ENCODE peak calls at places on chromosomes 12 and 14, in ten cellular contexts. Z is D341Med, T is left cardiac atrium, N is GM12892, R is C1 segment of cervical spinal cord, X is H54, C is A549, E is EL, M is PC-3, Q is nephron progenitor cell. F is an unnamed sample.

GRCh38 chr14:102320033-102320660 is 601 bp downstream of the ZNF839 start:
- DNase-seq in E (peak; percentile 44), X (no peak), Z (no peak), N (peak; percentile 48), R (peak; percentile 59), C (peak; percentile 36), T (peak; percentile 61), Q (peak; percentile 36), M (peak; percentile 32), F (no peak)

GRCh38 chr12:124359671-124360581 is 65.0 kb downstream of the RFLNA start:
- DNase-seq in C (no peak), N (no peak), T (peak; percentile 88), M (peak; percentile 49), R (peak; percentile 61), Z (peak; percentile 88), E (no peak), Q (no peak), X (no peak), F (peak; percentile 74)

GRCh38 chr12:12333407-12333831 is 16.6 kb downstream of the MANSC1 start:
- DNase-seq in T (no peak), Q (no peak), M (peak; percentile 85), R (no peak), Z (no peak), X (no peak), E (no peak), C (no peak), N (no peak), F (no peak)

GRCh38 chr12:12166751-12167150 is 96.0 kb downstream of the BCL2L14 start:
- DNase-seq in M (no peak), Z (no peak), Q (no peak), C (no peak), R (no peak), N (no peak), E (no peak), T (no peak), X (no peak), F (no peak)

GRCh38 chr14:70662080-70662479 is 20.4 kb downstream of the TTC9 start:
- DNase-seq in E (no peak), N (no peak), Z (no peak), C (no peak), M (peak; percentile 34), X (no peak), R (no peak), T (no peak), Q (no peak), F (no peak)

GRCh38 chr12:56332512-56333196 is 1.1 kb downstream of the PAN2 start:
- DNase-seq in E (no peak), Z (no peak), C (no peak), R (no peak), X (no peak), M (no peak), Q (no peak), T (no peak), N (no peak), F (no peak)

GRCh38 chr14:90091393-90091792 is 29.6 kb downstream of the KCNK13 start:
- DNase-seq in X (no peak), N (no peak), R (no peak), M (peak; percentile 93), Z (no peak), E (peak; percentile 72), T (no peak), C (no peak), Q (no peak), F (no peak)

GRCh38 chr14:96039633-96040311 is 610 bp downstream of the C14orf132 start:
- DNase-seq in Z (peak; percentile 74), X (peak; percentile 21), M (no peak), E (peak; percentile 34), R (peak; percentile 65), T (peak; percentile 45), C (peak; percentile 24), Q (peak; percentile 67), N (no peak), F (peak; percentile 35)

GRCh38 chr12:95198914-95199313 is 18.4 kb downstream of the FGD6 start:
- DNase-seq in Q (no peak), N (no peak), R (no peak), T (no peak), C (no peak), E (no peak), X (no peak), Z (no peak), M (no peak), F (no peak)

GRCh38 chr14:79057333-79057732 is 887.2 kb downstream of the NRXN3 start:
- DNase-seq in X (no peak), R (no peak), C (no peak), M (no peak), E (peak; percentile 25), N (no peak), T (no peak), Q (no peak), Z (no peak), F (no peak)

GRCh38 chr12:53644133-53644532 is 18.0 kb upstream of the ATF7 start:
- DNase-seq in Q (no peak), Z (no peak), X (no peak), M (no peak), R (no peak), T (no peak), N (no peak), E (no peak), C (no peak), F (no peak)

GRCh38 chr14:68285421-68286179 is 466.0 kb downstream of the RAD51B start:
- DNase-seq in T (no peak), M (no peak), C (no peak), E (peak; percentile 10), N (no peak), Z (no peak), R (no peak), X (no peak), Q (no peak), F (no peak)

GRCh38 chr14:36091096-36091495 is 85.4 kb downstream of the PTCSC3 start:
- DNase-seq in T (no peak), X (no peak), Z (no peak), C (peak; percentile 89), E (peak; percentile 74), N (no peak), Q (no peak), R (peak; percentile 32), M (peak; percentile 75), F (no peak)

GRCh38 chr12:122865268-122866231 is 30.3 kb downstream of the HIP1R start:
- DNase-seq in Q (no peak), M (peak; percentile 52), E (no peak), T (peak; percentile 45), N (peak; percentile 37), C (peak; percentile 47), X (no peak), Z (peak; percentile 65), R (peak; percentile 38), F (peak; percentile 63)

GRCh38 chr14:60014402-60014801 is 77.3 kb upstream of the PCNX4 start:
- DNase-seq in E (no peak), C (no peak), Q (no peak), X (no peak), Z (no peak), N (no peak), T (no peak), M (no peak), R (no peak), F (no peak)

GRCh38 chr12:50979369-50980052 is 27.2 kb downstream of the HIGD1C start:
- DNase-seq in Q (no peak), C (no peak), N (peak; percentile 18), M (no peak), X (no peak), T (no peak), Z (no peak), R (no peak), E (no peak), F (no peak)

GRCh38 chr14:72024043-72024407 is 91.8 kb downstream of the RGS6 start:
- DNase-seq in X (peak; percentile 7), Z (peak; percentile 53), M (peak; percentile 62), N (no peak), Q (peak; percentile 36), R (no peak), E (peak; percentile 34), T (no peak), C (no peak), F (peak; percentile 21)

GRCh38 chr12:89451876-89452275 is 72.7 kb downstream of the GALNT4 start:
- DNase-seq in C (no peak), T (peak; percentile 42), X (no peak), R (no peak), N (no peak), E (peak; percentile 90), M (no peak), Z (no peak), Q (peak; percentile 60), F (no peak)

GRCh38 chr14:91419044-91419397 is 1.4 kb upstream of the CCDC88C start:
- DNase-seq in N (no peak), C (no peak), M (no peak), Z (no peak), E (no peak), Q (no peak), R (no peak), T (no peak), X (no peak), F (no peak)

GRCh38 chr12:26126340-26127284 is 1.8 kb upstream of the BHLHE41 start:
- DNase-seq in R (peak; percentile 75), M (peak; percentile 94), E (peak; percentile 86), T (peak; percentile 89), Z (peak; percentile 87), Q (peak; percentile 84), C (peak; percentile 78), X (peak; percentile 72), N (peak; percentile 52), F (peak; percentile 78)

GRCh38 chr12:122799635-122800243 is 25.4 kb downstream of the CCDC62 start:
- DNase-seq in E (no peak), Z (no peak), X (no peak), T (no peak), C (no peak), R (no peak), N (no peak), M (no peak), Q (no peak), F (peak; percentile 69)

GRCh38 chr14:24710403-24711063 is 76.5 kb upstream of the GZMB start:
- DNase-seq in Q (peak; percentile 68), X (no peak), T (peak; percentile 45), N (no peak), Z (peak; percentile 72), R (peak; percentile 10), M (peak; percentile 66), C (peak; percentile 26), E (peak; percentile 54), F (peak; percentile 36)

GRCh38 chr12:49059385-49060232 is 985 bp downstream of the KMT2D start:
- DNase-seq in M (peak; percentile 22), E (peak; percentile 18), R (peak; percentile 24), C (peak; percentile 40), Z (peak; percentile 45), T (no peak), N (no peak), X (no peak), Q (peak; percentile 73), F (peak; percentile 92)

GRCh38 chr14:24674204-24674970 is 40.4 kb upstream of the GZMB start:
- DNase-seq in C (no peak), E (no peak), T (no peak), Z (no peak), X (no peak), N (no peak), M (no peak), Q (no peak), R (no peak), F (no peak)

GRCh38 chr12:132324841-132325732 is 4.3 kb downstream of the GALNT9 start:
- DNase-seq in Q (no peak), R (no peak), E (no peak), C (no peak), T (no peak), X (no peak), Z (no peak), N (no peak), M (no peak), F (no peak)

GRCh38 chr12:57632898-57633825 is at the start of gene B4GALNT1:
- DNase-seq in M (peak; percentile 79), X (peak; percentile 82), R (peak; percentile 32), Z (peak; percentile 95), T (peak; percentile 67), E (peak; percentile 71), C (peak; percentile 76), N (peak; percentile 79), Q (peak; percentile 86), F (peak; percentile 60)

GRCh38 chr14:23763394-23763793 is 127.2 kb downstream of the DHRS2 start:
- DNase-seq in Z (no peak), E (no peak), C (no peak), X (no peak), Q (no peak), T (no peak), N (no peak), R (no peak), M (no peak), F (no peak)

GRCh38 chr14:31969371-31969770 is 107.7 kb upstream of the ARHGAP5 start:
- DNase-seq in R (no peak), N (no peak), Q (no peak), E (no peak), M (no peak), X (no peak), C (no peak), T (no peak), Z (no peak), F (no peak)

F was measured in upper lobe of left lung.